ENCODE peak calls at places on chromosomes 16 and 17, in six cellular contexts. One of them, this sample, is unnamed.

GRCh38 chr16:20799599-20799998 is 6.7 kb downstream of the ERI2 start:
- DNase-seq in left ventricle myocardium inferior: no peak
- DNase-seq in PC-3: peak; percentile 13
- DNase-seq in GM06990: no peak
- DNase-seq in cardiac muscle cell: peak; percentile 46
- DNase-seq in kidney epithelial cell: no peak
- DNase-seq in this sample: peak; percentile 39

GRCh38 chr16:80693553-80693952 is 110.8 kb downstream of the CDYL2 start:
- DNase-seq in cardiac muscle cell: no peak
- DNase-seq in left ventricle myocardium inferior: no peak
- DNase-seq in PC-3: no peak
- DNase-seq in kidney epithelial cell: no peak
- DNase-seq in GM06990: no peak
- DNase-seq in this sample: no peak

GRCh38 chr17:75346906-75347305 is 57.7 kb upstream of the SLC25A19 start:
- DNase-seq in left ventricle myocardium inferior: no peak
- DNase-seq in GM06990: no peak
- DNase-seq in PC-3: no peak
- DNase-seq in cardiac muscle cell: peak; percentile 52
- DNase-seq in kidney epithelial cell: no peak
- DNase-seq in this sample: peak; percentile 25

GRCh38 chr16:11063432-11064201 is 119.3 kb downstream of the CLEC16A start:
- DNase-seq in kidney epithelial cell: no peak
- DNase-seq in PC-3: no peak
- DNase-seq in left ventricle myocardium inferior: no peak
- DNase-seq in GM06990: no peak
- DNase-seq in cardiac muscle cell: no peak
- DNase-seq in this sample: no peak

GRCh38 chr17:13272296-13272695 is 254.5 kb upstream of the ELAC2 start:
- DNase-seq in PC-3: no peak
- DNase-seq in left ventricle myocardium inferior: no peak
- DNase-seq in kidney epithelial cell: no peak
- DNase-seq in cardiac muscle cell: no peak
- DNase-seq in GM06990: no peak
- DNase-seq in this sample: no peak

GRCh38 chr16:20203277-20203676 is 124.0 kb downstream of the GP2 start:
- DNase-seq in PC-3: no peak
- DNase-seq in kidney epithelial cell: no peak
- DNase-seq in GM06990: no peak
- DNase-seq in cardiac muscle cell: no peak
- DNase-seq in left ventricle myocardium inferior: no peak
- DNase-seq in this sample: no peak

GRCh38 chr17:65656390-65657250 is 95.2 kb upstream of the AXIN2 start:
- DNase-seq in cardiac muscle cell: peak; percentile 31
- DNase-seq in PC-3: no peak
- DNase-seq in left ventricle myocardium inferior: no peak
- DNase-seq in GM06990: peak; percentile 54
- DNase-seq in kidney epithelial cell: no peak
- DNase-seq in this sample: no peak

GRCh38 chr16:85403693-85404092 is 209.4 kb upstream of the GSE1 start:
- DNase-seq in PC-3: no peak
- DNase-seq in cardiac muscle cell: no peak
- DNase-seq in GM06990: no peak
- DNase-seq in kidney epithelial cell: no peak
- DNase-seq in left ventricle myocardium inferior: no peak
- DNase-seq in this sample: no peak

GRCh38 chr17:79948406-79948917 is 87.2 kb downstream of the TBC1D16 start:
- DNase-seq in kidney epithelial cell: no peak
- DNase-seq in left ventricle myocardium inferior: peak; percentile 1
- DNase-seq in cardiac muscle cell: no peak
- DNase-seq in PC-3: no peak
- DNase-seq in GM06990: no peak
- DNase-seq in this sample: no peak

GRCh38 chr17:65564793-65565192 is 3.3 kb upstream of the AXIN2 start:
- DNase-seq in cardiac muscle cell: peak; percentile 72
- DNase-seq in GM06990: no peak
- DNase-seq in kidney epithelial cell: peak; percentile 39
- DNase-seq in left ventricle myocardium inferior: no peak
- DNase-seq in PC-3: no peak
- DNase-seq in this sample: no peak

GRCh38 chr17:75595284-75595918 is 7.8 kb downstream of the MYO15B start:
- DNase-seq in cardiac muscle cell: no peak
- DNase-seq in GM06990: no peak
- DNase-seq in PC-3: no peak
- DNase-seq in kidney epithelial cell: no peak
- DNase-seq in left ventricle myocardium inferior: no peak
- DNase-seq in this sample: no peak

GRCh38 chr16:48318630-48319029 is 66.6 kb downstream of the SIAH1 start:
- DNase-seq in cardiac muscle cell: peak; percentile 62
- DNase-seq in PC-3: no peak
- DNase-seq in GM06990: no peak
- DNase-seq in kidney epithelial cell: no peak
- DNase-seq in left ventricle myocardium inferior: no peak
- DNase-seq in this sample: no peak

GRCh38 chr16:69176033-69176780 is 10.8 kb upstream of the SNTB2 start:
- DNase-seq in GM06990: no peak
- DNase-seq in cardiac muscle cell: peak; percentile 63
- DNase-seq in left ventricle myocardium inferior: no peak
- DNase-seq in PC-3: no peak
- DNase-seq in kidney epithelial cell: no peak
- DNase-seq in this sample: no peak

GRCh38 chr17:12979826-12980500 is 37.9 kb downstream of the ELAC2 start:
- DNase-seq in GM06990: no peak
- DNase-seq in left ventricle myocardium inferior: no peak
- DNase-seq in kidney epithelial cell: no peak
- DNase-seq in cardiac muscle cell: peak; percentile 18
- DNase-seq in PC-3: no peak
- DNase-seq in this sample: no peak

GRCh38 chr16:5468488-5468887 is 370.9 kb upstream of the EEF2KMT start:
- DNase-seq in cardiac muscle cell: no peak
- DNase-seq in GM06990: no peak
- DNase-seq in left ventricle myocardium inferior: no peak
- DNase-seq in PC-3: no peak
- DNase-seq in kidney epithelial cell: no peak
- DNase-seq in this sample: no peak

GRCh38 chr17:60231234-60231633 is 81.5 kb downstream of the CA4 start:
- DNase-seq in GM06990: no peak
- DNase-seq in cardiac muscle cell: peak; percentile 57
- DNase-seq in PC-3: peak; percentile 61
- DNase-seq in kidney epithelial cell: no peak
- DNase-seq in left ventricle myocardium inferior: no peak
- DNase-seq in this sample: peak; percentile 38

GRCh38 chr17:63189930-63190329 is 223.9 kb downstream of the TANC2 start:
- DNase-seq in kidney epithelial cell: no peak
- DNase-seq in left ventricle myocardium inferior: no peak
- DNase-seq in PC-3: no peak
- DNase-seq in cardiac muscle cell: no peak
- DNase-seq in GM06990: no peak
- DNase-seq in this sample: peak; percentile 45

GRCh38 chr17:38693700-38694329 is 11.3 kb upstream of the MLLT6 start:
- DNase-seq in kidney epithelial cell: no peak
- DNase-seq in GM06990: no peak
- DNase-seq in cardiac muscle cell: peak; percentile 97
- DNase-seq in PC-3: no peak
- DNase-seq in left ventricle myocardium inferior: peak; percentile 94
- DNase-seq in this sample: no peak

GRCh38 chr17:62628845-62629555 is 1.5 kb downstream of the MRC2 start:
- DNase-seq in kidney epithelial cell: no peak
- DNase-seq in left ventricle myocardium inferior: no peak
- DNase-seq in GM06990: no peak
- DNase-seq in PC-3: no peak
- DNase-seq in cardiac muscle cell: peak; percentile 71
- DNase-seq in this sample: no peak

GRCh38 chr17:17269926-17270773 is 10.9 kb downstream of the COPS3 start:
- DNase-seq in PC-3: peak; percentile 37
- DNase-seq in left ventricle myocardium inferior: no peak
- DNase-seq in GM06990: no peak
- DNase-seq in kidney epithelial cell: no peak
- DNase-seq in cardiac muscle cell: no peak
- DNase-seq in this sample: peak; percentile 11

GRCh38 chr17:31415004-31415454 is 23.6 kb downstream of the RAB11FIP4 start:
- DNase-seq in kidney epithelial cell: no peak
- DNase-seq in left ventricle myocardium inferior: no peak
- DNase-seq in PC-3: no peak
- DNase-seq in GM06990: no peak
- DNase-seq in cardiac muscle cell: no peak
- DNase-seq in this sample: no peak

GRCh38 chr16:66300037-66300436 is 66.5 kb upstream of the CDH5 start:
- DNase-seq in left ventricle myocardium inferior: no peak
- DNase-seq in GM06990: no peak
- DNase-seq in kidney epithelial cell: no peak
- DNase-seq in PC-3: no peak
- DNase-seq in cardiac muscle cell: no peak
- DNase-seq in this sample: no peak

GRCh38 chr17:8080799-8081219 is 6.7 kb downstream of the ALOX12B start:
- DNase-seq in left ventricle myocardium inferior: no peak
- DNase-seq in kidney epithelial cell: no peak
- DNase-seq in GM06990: no peak
- DNase-seq in PC-3: no peak
- DNase-seq in cardiac muscle cell: no peak
- DNase-seq in this sample: no peak

GRCh38 chr16:62253926-62254325 is 217.7 kb upstream of the CDH8 start:
- DNase-seq in cardiac muscle cell: no peak
- DNase-seq in GM06990: no peak
- DNase-seq in PC-3: no peak
- DNase-seq in left ventricle myocardium inferior: no peak
- DNase-seq in kidney epithelial cell: no peak
- DNase-seq in this sample: peak; percentile 90

GRCh38 chr16:62261760-62262159 is 225.5 kb upstream of the CDH8 start:
- DNase-seq in GM06990: no peak
- DNase-seq in cardiac muscle cell: no peak
- DNase-seq in kidney epithelial cell: no peak
- DNase-seq in PC-3: no peak
- DNase-seq in left ventricle myocardium inferior: no peak
- DNase-seq in this sample: no peak

GRCh38 chr16:62254847-62255246 is 218.6 kb upstream of the CDH8 start:
- DNase-seq in left ventricle myocardium inferior: no peak
- DNase-seq in PC-3: no peak
- DNase-seq in GM06990: no peak
- DNase-seq in cardiac muscle cell: no peak
- DNase-seq in kidney epithelial cell: no peak
- DNase-seq in this sample: peak; percentile 68

DNA sequence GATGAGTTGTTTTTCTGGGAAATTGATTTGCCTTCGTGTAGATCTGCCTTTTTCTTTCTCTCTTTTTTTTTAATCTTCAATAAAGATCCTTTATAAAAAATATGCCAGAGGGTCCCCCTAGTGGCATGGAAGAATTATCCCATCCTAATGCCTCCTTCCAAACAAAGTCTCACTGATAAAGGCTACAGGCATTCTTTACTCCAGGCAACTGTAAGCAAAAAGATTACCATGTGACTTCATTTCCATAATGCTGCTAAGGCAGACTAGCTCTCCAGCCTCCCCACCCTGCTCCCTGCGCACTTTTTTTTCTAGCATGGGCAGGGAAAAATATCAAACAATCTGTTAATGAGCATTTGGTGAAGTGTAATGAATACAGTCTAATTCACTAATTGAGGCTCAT is 220.2 kb upstream of the CDH8 start:
- DNase-seq in kidney epithelial cell: no peak
- DNase-seq in left ventricle myocardium inferior: no peak
- DNase-seq in cardiac muscle cell: no peak
- DNase-seq in GM06990: no peak
- DNase-seq in PC-3: no peak
- DNase-seq in this sample: peak; percentile 66
- TF ChIP-seq CTCF in kidney epithelial cell: peak; percentile 58
- TF ChIP-seq CTCF in left ventricle myocardium inferior: no peak
- TF ChIP-seq CTCF in cardiac muscle cell: no peak
- TF ChIP-seq CTCF in GM06990: no peak
- TF ChIP-seq CTCF in PC-3: peak; percentile 40
- TF ChIP-seq CTCF in this sample: peak; percentile 69

DNA sequence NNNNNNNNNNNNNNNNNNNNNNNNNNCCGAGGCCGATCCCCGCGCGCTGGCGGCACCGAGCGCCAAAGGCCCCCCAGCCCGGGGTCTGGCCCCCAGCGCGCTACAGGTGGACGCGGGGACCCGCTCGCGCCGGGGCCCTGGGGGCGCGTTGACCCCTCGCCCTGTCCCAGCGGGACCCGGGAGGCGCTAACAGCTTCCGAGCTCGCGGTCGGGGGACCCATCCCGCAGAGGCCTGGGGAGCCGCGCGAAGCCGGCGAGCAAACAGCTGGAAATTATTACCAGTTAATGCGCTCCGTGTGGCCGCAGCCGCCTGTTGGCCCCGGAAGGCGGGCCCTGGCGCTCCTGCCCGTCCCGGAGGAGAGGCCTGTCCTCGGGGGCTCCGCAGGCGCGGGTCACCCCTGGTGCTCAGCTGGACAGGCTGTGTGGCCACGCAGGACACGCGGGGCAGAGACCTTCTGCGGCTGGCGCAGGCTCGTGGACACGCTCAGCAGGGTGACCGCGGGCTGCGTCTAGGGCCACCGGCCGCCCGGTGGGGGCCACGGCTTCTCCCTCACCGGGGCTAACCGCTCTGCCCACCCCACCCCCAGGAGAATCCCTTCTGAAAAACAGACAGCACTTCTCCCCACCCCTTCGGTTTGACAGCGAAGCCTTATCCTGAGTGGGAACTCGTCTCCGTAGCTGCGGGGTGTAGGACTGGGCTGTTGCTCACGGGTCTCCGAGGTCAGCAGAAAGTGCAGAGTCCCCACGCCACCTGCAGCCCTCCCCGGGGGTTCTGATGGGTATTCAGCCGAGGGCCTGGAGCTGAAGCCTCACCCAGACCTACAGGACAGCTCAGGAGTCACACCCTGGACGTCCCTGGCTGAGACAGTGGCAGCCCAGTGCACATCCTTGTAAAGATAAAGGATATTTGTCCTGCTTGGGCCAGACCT is 138.7 kb upstream of the RPH3AL start:
- DNase-seq in cardiac muscle cell: peak; percentile 73
- DNase-seq in GM06990: peak; percentile 40
- DNase-seq in left ventricle myocardium inferior: peak; percentile 60
- DNase-seq in PC-3: no peak
- DNase-seq in kidney epithelial cell: no peak
- DNase-seq in this sample: peak; percentile 18
- TF ChIP-seq CTCF in cardiac muscle cell: peak; percentile 5
- TF ChIP-seq CTCF in GM06990: no peak
- TF ChIP-seq CTCF in left ventricle myocardium inferior: peak; percentile 20
- TF ChIP-seq CTCF in PC-3: no peak
- TF ChIP-seq CTCF in kidney epithelial cell: peak; percentile 1
- TF ChIP-seq CTCF in this sample: no peak

DNA sequence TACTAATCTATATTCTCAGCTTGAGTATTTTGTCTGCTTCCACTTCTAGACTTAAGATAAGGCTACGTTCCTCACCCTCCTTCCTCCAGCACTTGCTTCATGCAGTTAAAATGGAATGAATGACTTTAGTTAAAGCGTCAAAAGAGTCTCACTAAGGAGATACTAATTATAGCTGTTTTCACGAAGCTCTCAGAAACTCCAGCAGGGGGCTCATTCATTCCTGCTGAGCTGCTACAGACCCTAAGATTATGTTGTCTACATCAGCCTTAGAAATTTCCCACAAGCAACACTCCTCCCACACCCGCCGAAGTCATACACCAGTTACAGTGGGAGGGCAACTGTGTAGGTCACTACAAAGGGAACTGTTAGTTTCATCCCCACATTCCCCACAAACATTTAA is 57.0 kb upstream of the KIFC3 start:
- DNase-seq in GM06990: no peak
- DNase-seq in kidney epithelial cell: no peak
- DNase-seq in PC-3: peak; percentile 41
- DNase-seq in cardiac muscle cell: peak; percentile 66
- DNase-seq in left ventricle myocardium inferior: no peak
- DNase-seq in this sample: peak; percentile 24
- TF ChIP-seq CTCF in GM06990: peak; percentile 29
- TF ChIP-seq CTCF in kidney epithelial cell: peak; percentile 47
- TF ChIP-seq CTCF in PC-3: peak; percentile 47
- TF ChIP-seq CTCF in cardiac muscle cell: peak; percentile 54
- TF ChIP-seq CTCF in left ventricle myocardium inferior: peak; percentile 34
- TF ChIP-seq CTCF in this sample: peak; percentile 14

GRCh38 chr16:72922714-72923113 is 125.2 kb downstream of the ZFHX3 start:
- DNase-seq in left ventricle myocardium inferior: no peak
- DNase-seq in kidney epithelial cell: no peak
- DNase-seq in cardiac muscle cell: no peak
- DNase-seq in GM06990: no peak
- DNase-seq in PC-3: no peak
- DNase-seq in this sample: no peak
- TF ChIP-seq CTCF in left ventricle myocardium inferior: no peak
- TF ChIP-seq CTCF in kidney epithelial cell: no peak
- TF ChIP-seq CTCF in cardiac muscle cell: no peak
- TF ChIP-seq CTCF in GM06990: no peak
- TF ChIP-seq CTCF in PC-3: no peak
- TF ChIP-seq CTCF in this sample: no peak

This sample was measured in epithelial cell of esophagus.